ENCODE peak calls at places on chromosomes 2 and 18, in six cellular contexts. W, N, Y, U, J and T are unnamed samples.

GRCh38 chr18:63974991-63975390 is 5.1 kb downstream of the SERPINB8 start:
- DNase-seq in N (no peak), Y (peak), U (no peak), W (no peak), J (peak), T (no peak)

GRCh38 chr18:808502-808901 is 3.5 kb downstream of the YES1 start:
- DNase-seq in Y (no peak), J (no peak), U (no peak), W (no peak), N (no peak), T (no peak)

GRCh38 chr2:73449404-73449803 is 63.8 kb downstream of the ALMS1 start:
- DNase-seq in N (no peak), W (no peak), Y (no peak), J (no peak), U (no peak), T (no peak)

GRCh38 chr2:134137182-134137595 is 116.7 kb upstream of the MGAT5 start:
- DNase-seq in Y (peak), U (no peak), J (no peak), W (no peak), N (no peak), T (no peak)

GRCh38 chr18:49560277-49561126 is 1.4 kb upstream of the LIPG start:
- DNase-seq in J (no peak), N (no peak), U (no peak), W (no peak), Y (no peak), T (peak)

GRCh38 chr2:131754929-131755720 is 227.4 kb downstream of the CCDC74A start:
- DNase-seq in N (no peak), W (no peak), J (no peak), U (no peak), Y (no peak), T (no peak)

GRCh38 chr2:118502106-118502505 is 345.3 kb downstream of the EN1 start:
- DNase-seq in Y (no peak), W (no peak), U (no peak), N (no peak), J (no peak), T (no peak)

GRCh38 chr2:116057538-116057937 is 1615.1 kb downstream of the DPP10 start:
- DNase-seq in Y (no peak), J (no peak), U (no peak), N (no peak), W (no peak), T (no peak)

GRCh38 chr18:63363951-63364350 is 3.1 kb downstream of the KDSR start:
- DNase-seq in J (no peak), U (no peak), W (no peak), N (no peak), Y (no peak), T (no peak)

GRCh38 chr2:197628043-197628500 is 47.3 kb downstream of the RFTN2 start:
- DNase-seq in U (no peak), J (no peak), W (no peak), Y (peak), N (peak), T (no peak)

GRCh38 chr2:189076572-189076971 is 102.4 kb downstream of the COL3A1 start:
- DNase-seq in N (no peak), W (no peak), J (no peak), Y (peak), U (no peak), T (no peak)

GRCh38 chr18:26493021-26493420 is 55.3 kb downstream of the KCTD1 start:
- DNase-seq in N (no peak), W (no peak), J (no peak), U (no peak), Y (peak), T (no peak)

GRCh38 chr18:25123438-25124225 is 228.3 kb downstream of the ZNF521 start:
- DNase-seq in N (no peak), U (no peak), Y (no peak), W (no peak), J (no peak), T (no peak)

GRCh38 chr2:10414591-10414990 is 33.5 kb downstream of the ODC1 start:
- DNase-seq in U (no peak), J (no peak), Y (peak), W (no peak), N (no peak), T (no peak)
- TF ChIP-seq BHLHE40 in U (no peak), J (no peak), Y (no peak), W (no peak), N (no peak), T (no peak)

GRCh38 chr2:86240251-86240650 is 41.0 kb downstream of the MRPL35 start:
- DNase-seq in W (no peak), Y (no peak), N (no peak), U (no peak), J (no peak), T (no peak)

GRCh38 chr2:86237172-86237571 is 37.9 kb downstream of the MRPL35 start:
- DNase-seq in J (no peak), U (no peak), N (no peak), Y (no peak), W (no peak), T (no peak)

GRCh38 chr2:86239745-86240144 is 40.5 kb downstream of the MRPL35 start:
- DNase-seq in N (no peak), Y (no peak), U (no peak), W (no peak), J (no peak), T (no peak)

GRCh38 chr2:86239326-86239725 is 40.1 kb downstream of the MRPL35 start:
- DNase-seq in N (no peak), W (no peak), Y (no peak), J (no peak), U (no peak), T (no peak)

DNA sequence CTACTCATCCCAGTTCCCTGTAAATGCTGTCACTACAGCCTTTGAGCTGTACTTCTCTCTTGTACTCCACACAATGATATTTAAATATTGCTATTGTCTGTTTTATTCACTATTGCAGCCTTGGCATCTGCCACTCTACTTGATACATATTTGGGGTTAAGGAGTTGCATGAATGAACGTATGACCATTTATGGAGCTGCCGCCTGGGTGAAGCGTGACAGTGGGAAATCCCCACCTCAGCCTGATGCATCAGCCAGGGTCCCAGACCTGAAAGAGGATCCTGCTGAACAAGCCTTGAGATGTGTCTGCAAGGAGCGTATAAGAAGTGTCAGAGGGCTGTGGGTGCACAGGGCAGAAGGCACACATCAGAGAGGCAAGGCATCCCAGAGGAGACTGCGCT is 39.1 kb downstream of the MRPL35 start:
- DNase-seq in W (no peak), U (no peak), J (no peak), Y (no peak), N (peak), T (no peak)
- TF ChIP-seq BHLHE40 in W (no peak), U (no peak), J (no peak), Y (no peak), N (peak), T (no peak)

GRCh38 chr2:231861538-231861937 is 64.7 kb downstream of the NPPC start:
- DNase-seq in Y (no peak), J (no peak), N (no peak), U (no peak), W (no peak), T (no peak)
- TF ChIP-seq BHLHE40 in Y (no peak), J (no peak), N (no peak), U (no peak), W (no peak), T (no peak)

GRCh38 chr2:238157506-238158017 is 1.2 kb upstream of the ERFE start:
- DNase-seq in W (no peak), U (no peak), Y (no peak), J (no peak), N (no peak), T (no peak)

GRCh38 chr2:238154570-238154969 is 4.2 kb upstream of the ERFE start:
- DNase-seq in U (no peak), J (no peak), N (no peak), Y (no peak), W (no peak), T (no peak)

GRCh38 chr2:238152811-238153688 is 5.7 kb upstream of the ERFE start:
- DNase-seq in W (no peak), Y (no peak), U (no peak), N (no peak), J (no peak), T (no peak)

GRCh38 chr2:238155761-238156694 is 2.7 kb upstream of the ERFE start:
- DNase-seq in Y (peak), W (no peak), N (no peak), U (no peak), J (no peak), T (no peak)

GRCh38 chr2:238155051-238155760 is 3.6 kb upstream of the ERFE start:
- DNase-seq in W (no peak), Y (peak), N (no peak), J (no peak), U (no peak), T (no peak)
- TF ChIP-seq BHLHE40 in W (no peak), Y (no peak), N (no peak), J (no peak), U (no peak), T (no peak)

GRCh38 chr2:67446504-67446911 is 49.4 kb downstream of the ETAA1 start:
- DNase-seq in J (no peak), Y (peak), U (no peak), N (no peak), W (no peak), T (no peak)

GRCh38 chr2:67453365-67453764 is 56.2 kb downstream of the ETAA1 start:
- DNase-seq in U (no peak), N (no peak), W (no peak), Y (peak), J (no peak), T (no peak)

GRCh38 chr2:67445652-67446268 is 48.6 kb downstream of the ETAA1 start:
- DNase-seq in J (no peak), N (no peak), W (no peak), Y (peak), U (no peak), T (no peak)

GRCh38 chr2:67451086-67451832 is 54.1 kb downstream of the ETAA1 start:
- DNase-seq in N (no peak), U (no peak), J (peak), Y (peak), W (peak), T (no peak)

DNA sequence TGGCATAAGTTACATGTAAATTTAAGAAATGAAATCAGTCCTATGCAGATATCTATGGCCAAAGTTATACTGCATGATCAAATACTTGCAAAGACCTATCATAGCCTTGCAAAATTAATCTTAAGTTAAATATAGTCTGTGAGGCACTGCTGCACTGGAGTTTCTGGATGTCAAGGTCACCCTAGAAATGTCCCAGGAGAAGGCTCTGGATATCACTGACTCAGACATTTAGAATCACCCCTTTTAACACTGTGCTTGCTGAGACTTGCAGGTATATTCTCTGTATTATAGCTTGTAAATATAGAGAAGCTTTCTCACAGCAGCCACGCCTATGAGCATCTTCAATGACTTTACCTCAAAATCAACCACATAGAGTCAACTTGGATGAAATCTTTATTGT is 51.5 kb downstream of the ETAA1 start:
- DNase-seq in N (no peak), W (no peak), Y (no peak), J (no peak), U (no peak), T (no peak)
- TF ChIP-seq BHLHE40 in N (no peak), W (no peak), Y (no peak), J (no peak), U (no peak), T (no peak)

GRCh38 chr2:168315331-168316072 is 68.1 kb upstream of the STK39 start:
- DNase-seq in J (no peak), U (no peak), Y (no peak), W (no peak), N (no peak), T (no peak)

GRCh38 chr2:168316073-168316440 is 68.7 kb upstream of the STK39 start:
- DNase-seq in Y (peak), W (no peak), U (no peak), J (no peak), N (no peak), T (no peak)

GRCh38 chr2:168323456-168324058 is 76.2 kb upstream of the STK39 start:
- DNase-seq in U (no peak), N (no peak), Y (no peak), J (no peak), W (no peak), T (no peak)

GRCh38 chr2:168317282-168317681 is 69.9 kb upstream of the STK39 start:
- DNase-seq in U (no peak), J (no peak), Y (no peak), W (no peak), N (no peak), T (no peak)

GRCh38 chr2:168320267-168320666 is 72.9 kb upstream of the STK39 start:
- DNase-seq in Y (no peak), W (no peak), N (no peak), J (no peak), U (no peak), T (no peak)
- TF ChIP-seq BHLHE40 in Y (no peak), W (no peak), N (no peak), J (no peak), U (no peak), T (no peak)